ENCODE peak calls at places on chromosomes 12 and 14, in four cellular contexts. One of them, this sample, is unnamed. For H3K4me1 and H3K36me3, the result is how much of the 10 kb centered on the place peaks cover.

GRCh38 chr12:84562331-84562730 is 350.3 kb downstream of the SLC6A15 start:
- DNase-seq in right lobe of liver: no peak
- DNase-seq in heart right ventricle: no peak
- DNase-seq in CD8-positive, alpha-beta memory T cell: no peak
- DNase-seq in this sample: no peak

GRCh38 chr12:14605401-14605989 is 37.8 kb upstream of the PLBD1 start:
- DNase-seq in heart right ventricle: no peak
- DNase-seq in CD8-positive, alpha-beta memory T cell: no peak
- DNase-seq in right lobe of liver: no peak
- DNase-seq in this sample: no peak

GRCh38 chr14:91119556-91120311 is 5.9 kb downstream of the DGLUCY start:
- DNase-seq in heart right ventricle: no peak
- DNase-seq in right lobe of liver: no peak
- DNase-seq in CD8-positive, alpha-beta memory T cell: no peak
- DNase-seq in this sample: no peak

GRCh38 chr12:9750276-9751203 is 10.2 kb downstream of the CD69 start:
- DNase-seq in right lobe of liver: no peak
- DNase-seq in CD8-positive, alpha-beta memory T cell: peak
- DNase-seq in heart right ventricle: peak
- DNase-seq in this sample: peak

GRCh38 chr12:31325524-31325875 is 450 bp downstream of the SINHCAF start:
- DNase-seq in heart right ventricle: peak
- DNase-seq in CD8-positive, alpha-beta memory T cell: no peak
- DNase-seq in right lobe of liver: no peak
- DNase-seq in this sample: no peak

GRCh38 chr14:77120771-77121743 is 20.5 kb downstream of the ZDHHC22 start:
- DNase-seq in right lobe of liver: no peak
- DNase-seq in CD8-positive, alpha-beta memory T cell: peak
- DNase-seq in heart right ventricle: no peak
- DNase-seq in this sample: peak

GRCh38 chr12:64452559-64453329 is 824 bp downstream of the TBK1 start:
- DNase-seq in heart right ventricle: no peak
- DNase-seq in right lobe of liver: no peak
- DNase-seq in CD8-positive, alpha-beta memory T cell: no peak
- DNase-seq in this sample: peak

GRCh38 chr12:126493366-126494108 is 1428.3 kb downstream of the AACS start:
- DNase-seq in heart right ventricle: no peak
- DNase-seq in CD8-positive, alpha-beta memory T cell: no peak
- DNase-seq in right lobe of liver: no peak
- DNase-seq in this sample: no peak

GRCh38 chr12:68953536-68953935 is 20.6 kb upstream of the CPM start:
- DNase-seq in right lobe of liver: no peak
- DNase-seq in heart right ventricle: no peak
- DNase-seq in CD8-positive, alpha-beta memory T cell: no peak
- DNase-seq in this sample: peak

GRCh38 chr14:97196336-97196735 is 399.2 kb downstream of the VRK1 start:
- DNase-seq in CD8-positive, alpha-beta memory T cell: no peak
- DNase-seq in heart right ventricle: no peak
- DNase-seq in right lobe of liver: no peak
- DNase-seq in this sample: no peak

GRCh38 chr14:56185991-56186390 is 67.8 kb downstream of the PELI2 start:
- DNase-seq in right lobe of liver: no peak
- DNase-seq in heart right ventricle: no peak
- DNase-seq in CD8-positive, alpha-beta memory T cell: no peak
- DNase-seq in this sample: peak

GRCh38 chr12:106841471-106842302 is 67.2 kb downstream of the RIC8B start:
- DNase-seq in right lobe of liver: no peak
- DNase-seq in CD8-positive, alpha-beta memory T cell: peak
- DNase-seq in heart right ventricle: peak
- DNase-seq in this sample: peak

GRCh38 chr12:18754118-18754707 is 16.3 kb downstream of the CAPZA3 start:
- DNase-seq in CD8-positive, alpha-beta memory T cell: no peak
- DNase-seq in right lobe of liver: no peak
- DNase-seq in heart right ventricle: peak
- DNase-seq in this sample: no peak

GRCh38 chr14:74905595-74906142 is 17.4 kb downstream of the RPS6KL1 start:
- DNase-seq in heart right ventricle: peak
- DNase-seq in CD8-positive, alpha-beta memory T cell: peak
- DNase-seq in right lobe of liver: peak
- DNase-seq in this sample: peak

GRCh38 chr12:59322473-59322872 is 273.4 kb upstream of the SLC16A7 start:
- DNase-seq in heart right ventricle: no peak
- DNase-seq in CD8-positive, alpha-beta memory T cell: no peak
- DNase-seq in right lobe of liver: no peak
- DNase-seq in this sample: no peak

GRCh38 chr12:123998960-123999359 is 25.9 kb downstream of the ZNF664 start:
- DNase-seq in heart right ventricle: no peak
- DNase-seq in CD8-positive, alpha-beta memory T cell: no peak
- DNase-seq in right lobe of liver: no peak
- DNase-seq in this sample: no peak

GRCh38 chr14:59215353-59215752 is 26.9 kb downstream of the DAAM1 start:
- DNase-seq in right lobe of liver: peak
- DNase-seq in heart right ventricle: peak
- DNase-seq in CD8-positive, alpha-beta memory T cell: no peak
- DNase-seq in this sample: peak

GRCh38 chr14:24165785-24166184 is 4.7 kb downstream of the IRF9 start:
- DNase-seq in heart right ventricle: no peak
- DNase-seq in CD8-positive, alpha-beta memory T cell: no peak
- DNase-seq in right lobe of liver: no peak
- DNase-seq in this sample: no peak

GRCh38 chr12:52038447-52038846 is 12.8 kb upstream of the NR4A1 start:
- DNase-seq in right lobe of liver: no peak
- DNase-seq in heart right ventricle: no peak
- DNase-seq in CD8-positive, alpha-beta memory T cell: no peak
- DNase-seq in this sample: no peak

GRCh38 chr14:64247186-64247585 is 47.0 kb downstream of the ESR2 start:
- DNase-seq in CD8-positive, alpha-beta memory T cell: no peak
- DNase-seq in right lobe of liver: no peak
- DNase-seq in heart right ventricle: no peak
- DNase-seq in this sample: no peak

GRCh38 chr12:84643993-84644392 is 268.6 kb downstream of the SLC6A15 start:
- DNase-seq in right lobe of liver: no peak
- DNase-seq in heart right ventricle: no peak
- DNase-seq in CD8-positive, alpha-beta memory T cell: no peak
- DNase-seq in this sample: no peak

GRCh38 chr12:14272954-14273910 is 92.2 kb upstream of the ATF7IP start:
- DNase-seq in right lobe of liver: no peak
- DNase-seq in CD8-positive, alpha-beta memory T cell: no peak
- DNase-seq in heart right ventricle: no peak
- DNase-seq in this sample: no peak

GRCh38 chr12:89085421-89085820 is 266.9 kb downstream of the DUSP6 start:
- DNase-seq in CD8-positive, alpha-beta memory T cell: no peak
- DNase-seq in right lobe of liver: peak
- DNase-seq in heart right ventricle: peak
- DNase-seq in this sample: no peak

GRCh38 chr12:57094194-57095160 is 5.6 kb downstream of the NAB2 start:
- DNase-seq in heart right ventricle: no peak
- DNase-seq in CD8-positive, alpha-beta memory T cell: no peak
- DNase-seq in right lobe of liver: no peak
- DNase-seq in this sample: no peak

GRCh38 chr14:22875003-22875747 is 3.6 kb downstream of the LRP10 start:
- DNase-seq in right lobe of liver: no peak
- DNase-seq in heart right ventricle: no peak
- DNase-seq in CD8-positive, alpha-beta memory T cell: no peak
- DNase-seq in this sample: no peak

GRCh38 chr12:49974677-49975369 is 2.1 kb downstream of the AQP6 start:
- DNase-seq in right lobe of liver: no peak
- DNase-seq in CD8-positive, alpha-beta memory T cell: no peak
- DNase-seq in heart right ventricle: no peak
- DNase-seq in this sample: no peak

GRCh38 chr12:112932485-112933151 is 5.7 kb upstream of the OAS3 start:
- DNase-seq in heart right ventricle: no peak
- DNase-seq in right lobe of liver: no peak
- DNase-seq in CD8-positive, alpha-beta memory T cell: no peak
- DNase-seq in this sample: no peak

GRCh38 chr14:104864267-104865068 is 600 bp upstream of the CEP170B start:
- DNase-seq in CD8-positive, alpha-beta memory T cell: no peak
- DNase-seq in heart right ventricle: no peak
- DNase-seq in right lobe of liver: peak
- DNase-seq in this sample: peak

GRCh38 chr14:104865631-104866441 is 768 bp downstream of the CEP170B start:
- DNase-seq in heart right ventricle: peak
- DNase-seq in CD8-positive, alpha-beta memory T cell: no peak
- DNase-seq in right lobe of liver: peak
- DNase-seq in this sample: peak

GRCh38 chr14:104865069-104865630 is at the start of gene CEP170B:
- DNase-seq in right lobe of liver: peak
- DNase-seq in CD8-positive, alpha-beta memory T cell: peak
- DNase-seq in heart right ventricle: no peak
- DNase-seq in this sample: peak

GRCh38 chr14:104863923-104864266 is 1.2 kb upstream of the CEP170B start:
- DNase-seq in CD8-positive, alpha-beta memory T cell: no peak
- DNase-seq in heart right ventricle: no peak
- DNase-seq in right lobe of liver: no peak
- DNase-seq in this sample: no peak

GRCh38 chr14:104863131-104863862 is 1.8 kb upstream of the CEP170B start:
- DNase-seq in CD8-positive, alpha-beta memory T cell: no peak
- DNase-seq in right lobe of liver: no peak
- DNase-seq in heart right ventricle: no peak
- DNase-seq in this sample: peak
- H3K4me3 ChIP-seq in CD8-positive, alpha-beta memory T cell: no peak
- H3K4me3 ChIP-seq in right lobe of liver: peak
- H3K4me3 ChIP-seq in heart right ventricle: no peak
- H3K4me3 ChIP-seq in this sample: peak

GRCh38 chr12:118371354-118372282 is 1.1 kb downstream of the TAOK3 start:
- DNase-seq in CD8-positive, alpha-beta memory T cell: no peak
- DNase-seq in heart right ventricle: peak
- DNase-seq in right lobe of liver: peak
- DNase-seq in this sample: peak
- H3K4me1 ChIP-seq in CD8-positive, alpha-beta memory T cell: under half
- H3K4me1 ChIP-seq in heart right ventricle: under half
- H3K4me1 ChIP-seq in right lobe of liver: under half
- H3K4me1 ChIP-seq in this sample: under half

DNA sequence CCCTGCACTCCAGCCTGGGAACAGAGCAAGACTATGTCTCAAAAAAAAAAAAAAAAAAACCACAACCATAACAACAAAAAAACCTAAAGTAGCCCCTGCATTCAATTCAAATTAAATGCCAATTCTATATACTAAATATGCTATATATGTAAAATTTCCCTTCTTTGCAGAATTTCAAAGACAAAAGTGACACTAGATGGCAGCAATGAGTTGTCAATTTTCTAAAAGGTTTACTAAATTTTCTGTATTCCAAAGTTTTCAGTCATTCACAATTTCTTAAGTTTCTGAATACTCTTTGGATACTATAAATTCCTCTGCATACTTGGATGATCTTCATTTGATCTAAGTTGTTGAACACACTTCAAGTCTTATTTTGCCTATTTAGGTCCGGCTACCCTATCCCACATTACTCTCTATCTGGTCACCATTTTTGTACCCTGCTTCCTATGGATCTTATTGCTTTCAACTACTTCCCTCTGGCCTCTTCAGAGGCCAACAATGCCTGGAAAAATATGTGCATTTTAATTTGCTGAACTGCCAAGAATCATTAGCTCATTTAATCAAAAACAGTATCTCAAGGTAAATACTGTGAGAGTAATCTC is 27.9 kb downstream of the HNRNPC start:
- DNase-seq in CD8-positive, alpha-beta memory T cell: no peak
- DNase-seq in heart right ventricle: no peak
- DNase-seq in right lobe of liver: no peak
- DNase-seq in this sample: no peak
- H3K36me3 ChIP-seq in CD8-positive, alpha-beta memory T cell: under half
- H3K36me3 ChIP-seq in heart right ventricle: under half
- H3K36me3 ChIP-seq in right lobe of liver: under half
- H3K36me3 ChIP-seq in this sample: under half

DNA sequence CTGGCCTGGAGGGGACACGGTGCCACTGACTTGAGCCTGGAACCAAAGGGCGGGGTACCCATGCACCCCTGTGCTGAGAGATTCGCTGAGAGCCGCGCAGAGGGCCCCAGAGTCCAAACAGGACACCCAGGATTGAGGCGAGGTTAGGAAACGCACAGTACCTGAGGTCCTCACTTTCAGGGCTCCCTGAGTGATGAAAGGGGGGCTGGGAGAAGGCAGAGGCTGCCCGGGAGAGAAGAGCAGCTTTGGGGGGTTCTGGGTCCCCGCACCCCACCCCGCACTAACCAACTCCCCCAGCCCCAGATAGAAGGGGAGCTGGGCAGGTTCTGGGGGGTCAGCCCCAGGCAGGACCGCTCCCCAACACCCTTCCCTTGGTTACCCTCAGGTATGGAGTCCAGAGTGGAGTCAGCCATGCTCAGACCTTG is 14.5 kb upstream of the ANKRD9 start:
- DNase-seq in heart right ventricle: no peak
- DNase-seq in right lobe of liver: no peak
- DNase-seq in CD8-positive, alpha-beta memory T cell: no peak
- DNase-seq in this sample: no peak
- H3K4me3 ChIP-seq in heart right ventricle: no peak
- H3K4me3 ChIP-seq in right lobe of liver: peak
- H3K4me3 ChIP-seq in CD8-positive, alpha-beta memory T cell: peak
- H3K4me3 ChIP-seq in this sample: no peak

GRCh38 chr14:102819176-102819628 is 42.0 kb downstream of the TRAF3 start:
- DNase-seq in CD8-positive, alpha-beta memory T cell: peak
- DNase-seq in heart right ventricle: no peak
- DNase-seq in right lobe of liver: peak
- DNase-seq in this sample: peak
- H3K4me1 ChIP-seq in CD8-positive, alpha-beta memory T cell: under half
- H3K4me1 ChIP-seq in heart right ventricle: under half
- H3K4me1 ChIP-seq in right lobe of liver: under half
- H3K4me1 ChIP-seq in this sample: under half

GRCh38 chr12:109948382-109948781 is 47.8 kb downstream of the GIT2 start:
- DNase-seq in heart right ventricle: no peak
- DNase-seq in right lobe of liver: no peak
- DNase-seq in CD8-positive, alpha-beta memory T cell: no peak
- DNase-seq in this sample: no peak

GRCh38 chr12:109949089-109949488 is 47.1 kb downstream of the GIT2 start:
- DNase-seq in right lobe of liver: no peak
- DNase-seq in heart right ventricle: peak
- DNase-seq in CD8-positive, alpha-beta memory T cell: no peak
- DNase-seq in this sample: no peak

GRCh38 chr12:109946505-109946904 is 46.4 kb downstream of the TCHP start:
- DNase-seq in right lobe of liver: no peak
- DNase-seq in CD8-positive, alpha-beta memory T cell: no peak
- DNase-seq in heart right ventricle: peak
- DNase-seq in this sample: no peak

GRCh38 chr12:109946913-109947312 is 46.8 kb downstream of the TCHP start:
- DNase-seq in CD8-positive, alpha-beta memory T cell: no peak
- DNase-seq in heart right ventricle: no peak
- DNase-seq in right lobe of liver: no peak
- DNase-seq in this sample: no peak

GRCh38 chr12:109947511-109947910 is 47.4 kb downstream of the TCHP start:
- DNase-seq in right lobe of liver: no peak
- DNase-seq in heart right ventricle: no peak
- DNase-seq in CD8-positive, alpha-beta memory T cell: no peak
- DNase-seq in this sample: no peak
- H3K36me3 ChIP-seq in right lobe of liver: under half
- H3K36me3 ChIP-seq in heart right ventricle: under half
- H3K36me3 ChIP-seq in CD8-positive, alpha-beta memory T cell: under half
- H3K36me3 ChIP-seq in this sample: under half

GRCh38 chr12:102062419-102062806 is 622 bp upstream of the WASHC3 start:
- DNase-seq in CD8-positive, alpha-beta memory T cell: no peak
- DNase-seq in heart right ventricle: no peak
- DNase-seq in right lobe of liver: no peak
- DNase-seq in this sample: no peak
- H3K4me3 ChIP-seq in CD8-positive, alpha-beta memory T cell: peak
- H3K4me3 ChIP-seq in heart right ventricle: no peak
- H3K4me3 ChIP-seq in right lobe of liver: no peak
- H3K4me3 ChIP-seq in this sample: no peak

GRCh38 chr12:28130234-28130624 is 60.0 kb upstream of the CCDC91 start:
- DNase-seq in heart right ventricle: no peak
- DNase-seq in right lobe of liver: no peak
- DNase-seq in CD8-positive, alpha-beta memory T cell: no peak
- DNase-seq in this sample: no peak
- H3K4me1 ChIP-seq in heart right ventricle: under half
- H3K4me1 ChIP-seq in right lobe of liver: under half
- H3K4me1 ChIP-seq in CD8-positive, alpha-beta memory T cell: under half
- H3K4me1 ChIP-seq in this sample: under half